ENCODE peak calls at places on chromosomes 2 and 18, in four cellular contexts. B is HCEC 1CT, E is dorsolateral prefrontal cortex, H is GOT3. G is an unnamed sample.

GRCh38 chr18:46623541-46623940 is 33.5 kb downstream of the LOXHD1 start:
- DNase-seq in B (no peak), E (peak), H (no peak), G (no peak)

GRCh38 chr2:71783215-71783614 is 329.9 kb downstream of the DYSF start:
- DNase-seq in B (no peak), E (no peak), H (no peak), G (no peak)

GRCh38 chr2:84958135-84959044 is 12.6 kb upstream of the KCMF1 start:
- DNase-seq in B (peak), E (no peak), H (no peak), G (peak)

GRCh38 chr2:66929632-66930385 is 467.3 kb upstream of the ETAA1 start:
- DNase-seq in B (peak), E (no peak), H (no peak), G (peak)

GRCh38 chr2:88656690-88657089 is 29.4 kb upstream of the EIF2AK3 start:
- DNase-seq in B (no peak), E (no peak), H (no peak), G (no peak)

GRCh38 chr2:164974221-164974620 is 18.9 kb upstream of the SLC38A11 start:
- DNase-seq in B (no peak), E (no peak), H (no peak), G (no peak)

GRCh38 chr2:207474871-207475485 is 54.8 kb upstream of the CREB1 start:
- DNase-seq in B (peak), E (no peak), H (no peak), G (no peak)

GRCh38 chr2:175025946-175026345 is 20.8 kb upstream of the CHN1 start:
- DNase-seq in B (peak), E (no peak), H (no peak), G (no peak)

GRCh38 chr18:5253910-5254309 is 41.6 kb downstream of the ZBTB14 start:
- DNase-seq in B (no peak), E (no peak), H (no peak), G (no peak)

GRCh38 chr18:49728542-49728941 is 84.8 kb downstream of the ACAA2 start:
- DNase-seq in B (peak), E (peak), H (no peak), G (peak)

GRCh38 chr2:83784315-83784714 is 674.8 kb downstream of the SUCLG1 start:
- DNase-seq in B (no peak), E (no peak), H (no peak), G (no peak)